ENCODE peak calls at places on chromosomes 3 and 15, in seven cellular contexts. One of them, this sample, is unnamed.

GRCh38 chr15:57421540-57421939 is 45.2 kb downstream of the CGNL1 start:
- DNase-seq in AG09309: no peak
- DNase-seq in psoas muscle: no peak
- DNase-seq in body of pancreas: no peak
- DNase-seq in choroid plexus epithelial cell: no peak
- DNase-seq in hepatocyte: no peak
- DNase-seq in neural crest cell: no peak
- DNase-seq in this sample: no peak

GRCh38 chr15:80550219-80550909 is 144.7 kb upstream of the ABHD17C start:
- DNase-seq in AG09309: peak; percentile 86
- DNase-seq in psoas muscle: no peak
- DNase-seq in body of pancreas: no peak
- DNase-seq in choroid plexus epithelial cell: peak; percentile 99
- DNase-seq in hepatocyte: peak; percentile 33
- DNase-seq in neural crest cell: no peak
- DNase-seq in this sample: no peak

GRCh38 chr3:16305121-16305541 is 40.1 kb downstream of the OXNAD1 start:
- DNase-seq in AG09309: no peak
- DNase-seq in psoas muscle: no peak
- DNase-seq in body of pancreas: no peak
- DNase-seq in choroid plexus epithelial cell: no peak
- DNase-seq in hepatocyte: no peak
- DNase-seq in neural crest cell: no peak
- DNase-seq in this sample: no peak

GRCh38 chr15:55774113-55774970 is 31.4 kb upstream of the PRTG start:
- DNase-seq in AG09309: no peak
- DNase-seq in psoas muscle: no peak
- DNase-seq in body of pancreas: peak; percentile 31
- DNase-seq in choroid plexus epithelial cell: peak; percentile 54
- DNase-seq in hepatocyte: peak; percentile 44
- DNase-seq in neural crest cell: peak; percentile 71
- DNase-seq in this sample: peak; percentile 74

GRCh38 chr3:157530637-157531300 is 27.6 kb upstream of the VEPH1 start:
- DNase-seq in AG09309: no peak
- DNase-seq in psoas muscle: no peak
- DNase-seq in body of pancreas: no peak
- DNase-seq in choroid plexus epithelial cell: peak; percentile 52
- DNase-seq in hepatocyte: no peak
- DNase-seq in neural crest cell: no peak
- DNase-seq in this sample: no peak

GRCh38 chr15:64429448-64429847 is 30.9 kb upstream of the ZNF609 start:
- DNase-seq in AG09309: no peak
- DNase-seq in psoas muscle: no peak
- DNase-seq in body of pancreas: no peak
- DNase-seq in choroid plexus epithelial cell: no peak
- DNase-seq in hepatocyte: no peak
- DNase-seq in neural crest cell: no peak
- DNase-seq in this sample: no peak

GRCh38 chr3:121870710-121871109 is 23.5 kb upstream of the SLC15A2 start:
- DNase-seq in AG09309: no peak
- DNase-seq in psoas muscle: no peak
- DNase-seq in body of pancreas: no peak
- DNase-seq in choroid plexus epithelial cell: no peak
- DNase-seq in hepatocyte: no peak
- DNase-seq in neural crest cell: no peak
- DNase-seq in this sample: no peak

GRCh38 chr3:73536952-73537351 is 87.8 kb downstream of the PDZRN3 start:
- DNase-seq in AG09309: no peak
- DNase-seq in psoas muscle: peak; percentile 57
- DNase-seq in body of pancreas: no peak
- DNase-seq in choroid plexus epithelial cell: no peak
- DNase-seq in hepatocyte: no peak
- DNase-seq in neural crest cell: no peak
- DNase-seq in this sample: no peak

GRCh38 chr15:82681371-82681770 is 28.3 kb downstream of the AP3B2 start:
- DNase-seq in AG09309: no peak
- DNase-seq in psoas muscle: no peak
- DNase-seq in body of pancreas: no peak
- DNase-seq in choroid plexus epithelial cell: no peak
- DNase-seq in hepatocyte: no peak
- DNase-seq in neural crest cell: no peak
- DNase-seq in this sample: no peak
- TF ChIP-seq CTCF in AG09309: no peak
- TF ChIP-seq CTCF in psoas muscle: no peak
- TF ChIP-seq CTCF in body of pancreas: no peak
- TF ChIP-seq CTCF in choroid plexus epithelial cell: no peak
- TF ChIP-seq CTCF in hepatocyte: no peak
- TF ChIP-seq CTCF in neural crest cell: no peak
- TF ChIP-seq CTCF in this sample: no peak

GRCh38 chr15:30926161-30926560 is 22.4 kb downstream of the FAN1 start:
- DNase-seq in AG09309: no peak
- DNase-seq in psoas muscle: no peak
- DNase-seq in body of pancreas: no peak
- DNase-seq in choroid plexus epithelial cell: no peak
- DNase-seq in hepatocyte: no peak
- DNase-seq in neural crest cell: no peak
- DNase-seq in this sample: no peak

GRCh38 chr15:30923429-30923828 is 19.7 kb downstream of the FAN1 start:
- DNase-seq in AG09309: no peak
- DNase-seq in psoas muscle: peak; percentile 75
- DNase-seq in body of pancreas: no peak
- DNase-seq in choroid plexus epithelial cell: no peak
- DNase-seq in hepatocyte: no peak
- DNase-seq in neural crest cell: no peak
- DNase-seq in this sample: peak; percentile 68

GRCh38 chr15:30922469-30923311 is 19.0 kb downstream of the FAN1 start:
- DNase-seq in AG09309: no peak
- DNase-seq in psoas muscle: no peak
- DNase-seq in body of pancreas: no peak
- DNase-seq in choroid plexus epithelial cell: peak; percentile 66
- DNase-seq in hepatocyte: no peak
- DNase-seq in neural crest cell: peak; percentile 42
- DNase-seq in this sample: peak; percentile 38

GRCh38 chr15:30925686-30926085 is 22.0 kb downstream of the FAN1 start:
- DNase-seq in AG09309: no peak
- DNase-seq in psoas muscle: no peak
- DNase-seq in body of pancreas: no peak
- DNase-seq in choroid plexus epithelial cell: no peak
- DNase-seq in hepatocyte: no peak
- DNase-seq in neural crest cell: no peak
- DNase-seq in this sample: no peak

GRCh38 chr15:30924353-30924752 is 20.6 kb downstream of the FAN1 start:
- DNase-seq in AG09309: peak; percentile 41
- DNase-seq in psoas muscle: no peak
- DNase-seq in body of pancreas: no peak
- DNase-seq in choroid plexus epithelial cell: peak; percentile 85
- DNase-seq in hepatocyte: no peak
- DNase-seq in neural crest cell: no peak
- DNase-seq in this sample: no peak
- TF ChIP-seq CTCF in AG09309: no peak
- TF ChIP-seq CTCF in psoas muscle: no peak
- TF ChIP-seq CTCF in body of pancreas: no peak
- TF ChIP-seq CTCF in choroid plexus epithelial cell: no peak
- TF ChIP-seq CTCF in hepatocyte: no peak
- TF ChIP-seq CTCF in neural crest cell: no peak
- TF ChIP-seq CTCF in this sample: no peak

GRCh38 chr3:196288141-196288460 is 575 bp upstream of the PCYT1A start:
- DNase-seq in AG09309: no peak
- DNase-seq in psoas muscle: no peak
- DNase-seq in body of pancreas: no peak
- DNase-seq in choroid plexus epithelial cell: no peak
- DNase-seq in hepatocyte: no peak
- DNase-seq in neural crest cell: no peak
- DNase-seq in this sample: no peak

GRCh38 chr3:196287405-196288140 is at the start of gene PCYT1A:
- DNase-seq in AG09309: peak; percentile 75
- DNase-seq in psoas muscle: peak; percentile 96
- DNase-seq in body of pancreas: peak; percentile 87
- DNase-seq in choroid plexus epithelial cell: peak; percentile 95
- DNase-seq in hepatocyte: peak; percentile 95
- DNase-seq in neural crest cell: peak; percentile 71
- DNase-seq in this sample: peak; percentile 84

GRCh38 chr3:196281962-196282361 is 5.6 kb downstream of the PCYT1A start:
- DNase-seq in AG09309: no peak
- DNase-seq in psoas muscle: no peak
- DNase-seq in body of pancreas: no peak
- DNase-seq in choroid plexus epithelial cell: no peak
- DNase-seq in hepatocyte: no peak
- DNase-seq in neural crest cell: no peak
- DNase-seq in this sample: no peak

GRCh38 chr3:196284396-196284795 is 3.1 kb downstream of the PCYT1A start:
- DNase-seq in AG09309: no peak
- DNase-seq in psoas muscle: no peak
- DNase-seq in body of pancreas: no peak
- DNase-seq in choroid plexus epithelial cell: no peak
- DNase-seq in hepatocyte: no peak
- DNase-seq in neural crest cell: no peak
- DNase-seq in this sample: no peak

GRCh38 chr3:196287066-196287404 is 491 bp downstream of the PCYT1A start:
- DNase-seq in AG09309: no peak
- DNase-seq in psoas muscle: peak; percentile 63
- DNase-seq in body of pancreas: no peak
- DNase-seq in choroid plexus epithelial cell: peak; percentile 36
- DNase-seq in hepatocyte: peak; percentile 51
- DNase-seq in neural crest cell: no peak
- DNase-seq in this sample: no peak
- TF ChIP-seq CTCF in AG09309: no peak
- TF ChIP-seq CTCF in psoas muscle: no peak
- TF ChIP-seq CTCF in body of pancreas: no peak
- TF ChIP-seq CTCF in choroid plexus epithelial cell: no peak
- TF ChIP-seq CTCF in hepatocyte: no peak
- TF ChIP-seq CTCF in neural crest cell: peak; percentile 16
- TF ChIP-seq CTCF in this sample: no peak

DNA sequence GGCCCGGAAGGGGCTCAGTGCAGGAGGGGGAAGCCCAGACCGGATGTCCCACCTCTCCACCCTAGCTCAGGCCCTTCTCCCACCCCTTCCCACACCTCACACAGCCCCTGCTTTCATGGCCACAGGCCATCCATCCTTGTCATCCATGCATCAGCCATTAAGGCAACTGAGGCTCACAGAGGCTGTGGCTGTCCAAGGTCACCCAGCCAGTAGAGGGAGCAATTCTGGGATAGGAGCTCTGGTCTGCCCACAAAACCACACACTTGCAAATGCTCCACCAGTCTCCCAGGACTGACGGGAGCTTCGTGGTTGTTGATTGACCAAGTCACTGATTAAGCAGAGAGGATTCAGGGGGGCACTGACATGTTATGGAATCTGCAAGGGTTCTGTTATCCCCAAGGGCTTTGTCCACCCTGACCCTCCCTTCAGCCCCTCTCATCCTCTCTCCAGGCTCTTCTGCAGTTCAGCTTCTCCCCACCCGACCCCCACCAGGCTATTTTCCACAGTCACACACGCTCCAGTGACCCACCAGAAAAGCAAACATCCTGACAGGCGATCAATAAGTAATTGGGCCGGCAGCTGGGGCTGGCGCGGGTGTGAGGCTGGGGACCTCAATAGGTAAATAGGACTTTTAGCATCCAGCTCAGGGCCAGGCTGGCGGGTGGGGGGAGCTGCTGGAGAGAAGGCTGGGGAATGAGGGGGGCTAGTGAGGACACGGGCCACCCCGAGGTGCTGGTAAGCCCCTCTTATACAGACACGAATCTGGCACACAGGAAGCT is 15.0 kb downstream of the LINGO1 start:
- DNase-seq in AG09309: no peak
- DNase-seq in psoas muscle: no peak
- DNase-seq in body of pancreas: no peak
- DNase-seq in choroid plexus epithelial cell: peak; percentile 38
- DNase-seq in hepatocyte: peak; percentile 53
- DNase-seq in neural crest cell: no peak
- DNase-seq in this sample: no peak
- TF ChIP-seq CTCF in AG09309: peak; percentile 34
- TF ChIP-seq CTCF in psoas muscle: peak; percentile 12
- TF ChIP-seq CTCF in body of pancreas: peak; percentile 17
- TF ChIP-seq CTCF in choroid plexus epithelial cell: peak; percentile 64
- TF ChIP-seq CTCF in hepatocyte: peak; percentile 33
- TF ChIP-seq CTCF in neural crest cell: peak; percentile 56
- TF ChIP-seq CTCF in this sample: no peak

DNA sequence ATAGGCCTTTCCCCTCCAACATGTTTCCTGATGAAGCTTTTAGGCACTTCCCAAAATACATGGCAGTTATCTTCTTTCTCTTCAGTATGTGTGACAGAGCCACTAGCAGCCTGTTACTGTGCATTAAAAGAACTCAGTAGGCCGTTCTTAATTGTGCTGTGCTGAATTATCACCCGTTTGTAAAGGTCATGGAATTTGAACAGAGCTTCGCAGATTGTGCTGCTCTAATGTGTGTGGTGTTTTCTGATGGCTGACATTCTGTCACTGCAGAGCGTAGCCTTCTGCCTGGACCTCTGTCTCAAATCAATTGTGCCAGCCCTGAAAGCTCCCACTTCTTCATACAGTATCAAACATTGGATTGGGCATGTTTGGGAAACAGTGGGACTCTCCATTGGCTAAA is 111.3 kb downstream of the C3orf70 start:
- DNase-seq in AG09309: no peak
- DNase-seq in psoas muscle: no peak
- DNase-seq in body of pancreas: no peak
- DNase-seq in choroid plexus epithelial cell: no peak
- DNase-seq in hepatocyte: no peak
- DNase-seq in neural crest cell: no peak
- DNase-seq in this sample: no peak
- TF ChIP-seq CTCF in AG09309: no peak
- TF ChIP-seq CTCF in psoas muscle: no peak
- TF ChIP-seq CTCF in body of pancreas: no peak
- TF ChIP-seq CTCF in choroid plexus epithelial cell: no peak
- TF ChIP-seq CTCF in hepatocyte: no peak
- TF ChIP-seq CTCF in neural crest cell: no peak
- TF ChIP-seq CTCF in this sample: no peak

GRCh38 chr3:113247051-113247450 is 35.7 kb downstream of the BOC start:
- DNase-seq in AG09309: no peak
- DNase-seq in psoas muscle: no peak
- DNase-seq in body of pancreas: no peak
- DNase-seq in choroid plexus epithelial cell: no peak
- DNase-seq in hepatocyte: no peak
- DNase-seq in neural crest cell: no peak
- DNase-seq in this sample: no peak
- TF ChIP-seq CTCF in AG09309: no peak
- TF ChIP-seq CTCF in psoas muscle: no peak
- TF ChIP-seq CTCF in body of pancreas: no peak
- TF ChIP-seq CTCF in choroid plexus epithelial cell: no peak
- TF ChIP-seq CTCF in hepatocyte: no peak
- TF ChIP-seq CTCF in neural crest cell: no peak
- TF ChIP-seq CTCF in this sample: no peak

DNA sequence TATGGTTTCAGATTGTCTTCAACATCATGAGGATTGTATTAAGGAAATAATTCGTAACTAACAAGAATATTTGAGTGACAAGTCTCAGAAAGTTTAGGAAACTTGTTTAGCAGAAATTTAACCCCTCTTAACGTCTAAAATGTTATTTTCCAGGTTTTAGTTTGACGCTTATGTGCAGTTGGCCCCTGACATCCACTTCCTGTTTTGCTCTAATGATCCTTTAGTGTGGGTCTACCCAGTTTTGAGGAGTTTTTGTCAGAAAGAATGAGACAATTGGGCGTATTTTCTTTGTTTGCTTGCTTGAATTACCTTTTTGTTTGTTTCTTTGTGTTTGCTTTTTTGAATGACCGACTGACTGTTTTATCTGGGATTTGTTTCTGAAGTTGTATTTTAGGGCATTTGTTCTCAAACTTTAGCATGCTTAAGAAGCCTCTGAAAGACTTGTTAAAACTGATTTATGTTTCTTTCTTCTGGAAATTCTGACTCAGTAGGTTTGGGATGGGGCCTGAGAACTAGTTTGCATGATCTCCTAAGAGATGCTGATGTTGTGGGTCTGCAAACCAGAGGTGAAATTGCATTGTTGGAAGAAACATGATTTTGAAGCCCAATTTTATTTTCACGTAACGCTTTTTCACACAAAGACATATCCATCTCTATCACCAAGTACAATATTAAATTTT is 20.6 kb downstream of the RBMS3 start:
- DNase-seq in AG09309: no peak
- DNase-seq in psoas muscle: no peak
- DNase-seq in body of pancreas: no peak
- DNase-seq in choroid plexus epithelial cell: no peak
- DNase-seq in hepatocyte: no peak
- DNase-seq in neural crest cell: no peak
- DNase-seq in this sample: no peak
- TF ChIP-seq CTCF in AG09309: no peak
- TF ChIP-seq CTCF in psoas muscle: no peak
- TF ChIP-seq CTCF in body of pancreas: no peak
- TF ChIP-seq CTCF in choroid plexus epithelial cell: no peak
- TF ChIP-seq CTCF in hepatocyte: no peak
- TF ChIP-seq CTCF in neural crest cell: no peak
- TF ChIP-seq CTCF in this sample: no peak

This sample was measured in glutamatergic neuron.